ENCODE peak calls at places on chromosomes 13 and 19, in four cellular contexts. One of them, this sample, is unnamed.

GRCh38 chr19:34904846-34905527 is 21.7 kb upstream of the ZNF30 start:
- DNase-seq in neural progenitor cell: peak
- DNase-seq in OCI-LY7: no peak
- DNase-seq in HCT116: no peak
- DNase-seq in this sample: no peak

GRCh38 chr19:2540646-2541454 is 64.9 kb downstream of the GADD45B start:
- DNase-seq in OCI-LY7: no peak
- DNase-seq in HCT116: peak
- DNase-seq in neural progenitor cell: peak
- DNase-seq in this sample: peak

GRCh38 chr19:49349567-49349966 is 12.6 kb downstream of the TEAD2 start:
- DNase-seq in OCI-LY7: no peak
- DNase-seq in HCT116: no peak
- DNase-seq in neural progenitor cell: no peak
- DNase-seq in this sample: no peak

GRCh38 chr19:38606131-38606530 is 11.6 kb downstream of the MAP4K1 start:
- DNase-seq in OCI-LY7: no peak
- DNase-seq in neural progenitor cell: peak
- DNase-seq in HCT116: no peak
- DNase-seq in this sample: no peak

GRCh38 chr13:26926371-26926770 is 165.8 kb upstream of the GPR12 start:
- DNase-seq in HCT116: no peak
- DNase-seq in OCI-LY7: no peak
- DNase-seq in neural progenitor cell: no peak
- DNase-seq in this sample: no peak

GRCh38 chr13:109744512-109745051 is 41.8 kb downstream of the IRS2 start:
- DNase-seq in OCI-LY7: no peak
- DNase-seq in HCT116: no peak
- DNase-seq in neural progenitor cell: no peak
- DNase-seq in this sample: peak

GRCh38 chr13:73370066-73370465 is 311.3 kb downstream of the KLF5 start:
- DNase-seq in OCI-LY7: no peak
- DNase-seq in HCT116: no peak
- DNase-seq in neural progenitor cell: no peak
- DNase-seq in this sample: no peak

GRCh38 chr13:49098198-49098597 is 121.9 kb upstream of the MLNR start:
- DNase-seq in HCT116: peak
- DNase-seq in OCI-LY7: no peak
- DNase-seq in neural progenitor cell: no peak
- DNase-seq in this sample: peak

GRCh38 chr13:46665630-46666482 is 112.9 kb downstream of the LRCH1 start:
- DNase-seq in neural progenitor cell: no peak
- DNase-seq in HCT116: no peak
- DNase-seq in OCI-LY7: no peak
- DNase-seq in this sample: no peak

GRCh38 chr13:112102243-112102642 is 35.3 kb downstream of the SOX1 start:
- DNase-seq in neural progenitor cell: peak
- DNase-seq in OCI-LY7: no peak
- DNase-seq in HCT116: peak
- DNase-seq in this sample: no peak

GRCh38 chr13:92224825-92225224 is 826.4 kb downstream of the GPC5 start:
- DNase-seq in neural progenitor cell: no peak
- DNase-seq in HCT116: no peak
- DNase-seq in OCI-LY7: no peak
- DNase-seq in this sample: no peak

GRCh38 chr19:16890461-16891184 is 1.8 kb downstream of the F2RL3 start:
- DNase-seq in neural progenitor cell: no peak
- DNase-seq in OCI-LY7: no peak
- DNase-seq in HCT116: no peak
- DNase-seq in this sample: no peak

GRCh38 chr13:33383724-33384577 is 98.4 kb upstream of the STARD13 start:
- DNase-seq in HCT116: no peak
- DNase-seq in OCI-LY7: no peak
- DNase-seq in neural progenitor cell: no peak
- DNase-seq in this sample: peak

GRCh38 chr19:57434386-57435061 is 601 bp upstream of the ZNF749 start:
- DNase-seq in HCT116: no peak
- DNase-seq in neural progenitor cell: peak
- DNase-seq in OCI-LY7: no peak
- DNase-seq in this sample: no peak

GRCh38 chr13:34467450-34468083 is 474.5 kb upstream of the NBEA start:
- DNase-seq in HCT116: no peak
- DNase-seq in OCI-LY7: no peak
- DNase-seq in neural progenitor cell: no peak
- DNase-seq in this sample: no peak

GRCh38 chr13:108272333-108272732 is 2.8 kb downstream of the TNFSF13B start:
- DNase-seq in neural progenitor cell: no peak
- DNase-seq in OCI-LY7: no peak
- DNase-seq in HCT116: no peak
- DNase-seq in this sample: peak

GRCh38 chr13:69796256-69796655 is 311.4 kb upstream of the ATXN8OS start:
- DNase-seq in OCI-LY7: no peak
- DNase-seq in neural progenitor cell: no peak
- DNase-seq in HCT116: no peak
- DNase-seq in this sample: no peak

GRCh38 chr13:33208290-33208990 is 77.1 kb downstream of the STARD13 start:
- DNase-seq in HCT116: no peak
- DNase-seq in OCI-LY7: no peak
- DNase-seq in neural progenitor cell: no peak
- DNase-seq in this sample: no peak

GRCh38 chr13:29707876-29708543 is 112.5 kb upstream of the SLC7A1 start:
- DNase-seq in HCT116: peak
- DNase-seq in neural progenitor cell: peak
- DNase-seq in OCI-LY7: peak
- DNase-seq in this sample: peak

GRCh38 chr13:35474551-35474950 is 1.9 kb downstream of the MAB21L1 start:
- DNase-seq in HCT116: no peak
- DNase-seq in OCI-LY7: no peak
- DNase-seq in neural progenitor cell: peak
- DNase-seq in this sample: no peak

GRCh38 chr19:1619703-1620102 is 14.4 kb upstream of the UQCR11 start:
- DNase-seq in OCI-LY7: no peak
- DNase-seq in neural progenitor cell: no peak
- DNase-seq in HCT116: no peak
- DNase-seq in this sample: no peak

GRCh38 chr19:42123765-42124164 is 8.5 kb downstream of the POU2F2 start:
- DNase-seq in neural progenitor cell: no peak
- DNase-seq in HCT116: no peak
- DNase-seq in OCI-LY7: no peak
- DNase-seq in this sample: no peak

GRCh38 chr19:42120276-42121010 is 11.8 kb downstream of the POU2F2 start:
- DNase-seq in OCI-LY7: no peak
- DNase-seq in neural progenitor cell: no peak
- DNase-seq in HCT116: no peak
- DNase-seq in this sample: no peak

GRCh38 chr19:42122691-42123607 is 9.3 kb downstream of the POU2F2 start:
- DNase-seq in neural progenitor cell: no peak
- DNase-seq in HCT116: no peak
- DNase-seq in OCI-LY7: peak
- DNase-seq in this sample: no peak

GRCh38 chr19:42121036-42121621 is 11.1 kb downstream of the POU2F2 start:
- DNase-seq in HCT116: no peak
- DNase-seq in OCI-LY7: no peak
- DNase-seq in neural progenitor cell: no peak
- DNase-seq in this sample: no peak

DNA sequence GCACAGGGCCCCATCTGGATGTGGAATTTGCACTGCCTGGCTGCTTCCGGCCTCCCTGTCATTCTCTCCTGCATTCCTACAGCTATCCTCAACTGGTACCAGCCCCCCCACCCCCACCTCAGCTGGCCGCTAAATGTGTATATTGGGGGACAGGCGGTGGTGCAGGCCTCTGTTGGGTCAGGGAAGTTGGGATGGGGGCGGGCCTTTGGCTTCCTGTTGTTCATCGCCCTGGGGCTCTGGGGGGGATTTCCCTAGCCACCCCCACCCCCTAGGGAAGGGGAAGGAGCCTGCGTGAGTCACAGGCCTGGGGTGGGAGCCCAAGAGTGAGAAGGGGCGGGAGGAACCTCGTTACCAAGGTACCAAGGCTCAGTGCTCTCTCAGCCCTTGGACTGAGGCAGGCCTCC is 10.6 kb downstream of the POU2F2 start:
- DNase-seq in OCI-LY7: peak
- DNase-seq in neural progenitor cell: no peak
- DNase-seq in HCT116: no peak
- DNase-seq in this sample: peak
- H2AFZ ChIP-seq in OCI-LY7: no peak
- H2AFZ ChIP-seq in neural progenitor cell: no peak
- H2AFZ ChIP-seq in HCT116: no peak
- H2AFZ ChIP-seq in this sample: no peak

DNA sequence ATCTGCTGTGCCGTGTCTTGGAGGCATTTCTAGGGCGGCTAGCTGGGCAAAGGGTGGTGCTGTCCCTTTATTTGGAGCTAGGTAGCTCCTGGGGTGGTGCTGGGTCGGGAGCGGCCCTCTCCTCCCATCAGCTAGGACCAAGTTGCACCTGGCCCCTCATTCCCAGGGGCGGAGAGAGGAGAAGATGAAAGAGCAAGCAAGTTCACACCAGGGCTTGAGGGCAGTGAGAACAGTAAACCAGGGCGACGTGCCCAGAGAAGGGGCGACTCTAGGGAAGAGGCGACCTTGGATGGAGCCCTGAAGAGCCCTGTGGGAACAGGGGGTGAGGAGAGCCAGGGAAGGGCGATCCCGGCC is 17.0 kb upstream of the KCNN1 start:
- DNase-seq in HCT116: no peak
- DNase-seq in OCI-LY7: no peak
- DNase-seq in neural progenitor cell: no peak
- DNase-seq in this sample: no peak
- H3K4me2 ChIP-seq in HCT116: peak
- H3K4me2 ChIP-seq in OCI-LY7: peak
- H3K4me2 ChIP-seq in neural progenitor cell: peak
- H3K4me2 ChIP-seq in this sample: no peak

DNA sequence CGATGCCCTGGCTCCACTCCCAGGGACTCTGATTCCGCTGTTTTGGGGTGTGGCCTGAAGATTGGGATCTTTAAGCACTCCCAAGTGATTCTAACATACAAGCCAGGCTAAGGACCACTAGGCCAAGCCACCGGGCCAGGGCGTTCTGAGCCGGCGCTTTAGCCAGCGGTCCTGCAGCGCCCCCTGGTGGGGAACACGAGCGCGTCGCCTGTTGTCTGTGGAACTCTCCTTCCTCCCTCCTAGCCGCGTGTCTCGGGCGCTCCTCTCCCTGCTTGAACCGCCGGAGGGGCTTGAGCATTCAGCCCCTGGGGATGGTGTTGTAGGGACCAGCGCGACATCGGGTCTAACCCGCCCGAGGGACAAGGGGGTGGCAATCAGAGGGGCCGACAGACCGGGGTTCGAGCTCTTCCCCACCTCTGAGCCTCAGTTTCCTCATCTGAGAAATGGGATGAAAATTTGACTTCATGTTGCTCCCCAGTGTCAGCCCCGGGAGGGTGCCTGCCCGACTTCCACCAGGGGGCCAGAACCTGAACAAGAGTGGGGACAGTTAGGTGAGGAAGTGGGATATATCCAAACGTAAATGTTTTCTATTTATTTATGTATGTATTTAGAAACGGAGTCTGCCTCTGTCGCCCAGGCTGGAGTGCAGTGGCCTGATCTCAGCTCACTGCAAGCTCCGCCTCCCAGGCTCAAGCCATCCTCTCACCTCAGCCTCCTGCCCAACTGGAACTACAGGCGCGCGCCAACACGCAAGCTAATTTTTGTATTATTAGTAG is 18.0 kb upstream of the PNMA8B start:
- DNase-seq in HCT116: peak
- DNase-seq in neural progenitor cell: peak
- DNase-seq in OCI-LY7: peak
- DNase-seq in this sample: peak
- H2AFZ ChIP-seq in HCT116: peak
- H2AFZ ChIP-seq in neural progenitor cell: peak
- H2AFZ ChIP-seq in OCI-LY7: peak
- H2AFZ ChIP-seq in this sample: no peak

GRCh38 chr19:19461306-19461670 is 54.1 kb downstream of the TSSK6 start:
- DNase-seq in OCI-LY7: no peak
- DNase-seq in neural progenitor cell: no peak
- DNase-seq in HCT116: no peak
- DNase-seq in this sample: no peak
- H3K4me2 ChIP-seq in OCI-LY7: peak
- H3K4me2 ChIP-seq in neural progenitor cell: peak
- H3K4me2 ChIP-seq in HCT116: no peak
- H3K4me2 ChIP-seq in this sample: peak